ENCODE peak calls at places on chromosomes 4 and X, in eight cellular contexts. X, C, E, J, F, V, Q and I are unnamed samples.
A peak's percentile ranks its signal among the peaks of the same experiment; 100 is the strongest.

GRCh38 chr4:5137226-5137625 is 85.9 kb downstream of the STK32B start:
- DNase-seq in V (no peak), Q (no peak), C (no peak), F (no peak), J (no peak), E (no peak), X (no peak), I (no peak)

GRCh38 chr4:144557404-144557803 is 88.6 kb upstream of the HHIP start:
- DNase-seq in V (no peak), E (no peak), X (no peak), Q (no peak), C (no peak), F (no peak), J (no peak), I (peak; percentile 28)

GRCh38 chrX:27619975-27620374 is 29.8 kb downstream of the DCAF8L2 start:
- DNase-seq in C (no peak), J (no peak), V (peak; percentile 5), F (no peak), E (no peak), Q (peak; percentile 2), X (no peak), I (no peak)

GRCh38 chrX:74133156-74133796 is 170.7 kb upstream of the ZCCHC13 start:
- DNase-seq in V (peak; percentile 46), J (peak; percentile 60), C (no peak), E (no peak), F (peak; percentile 28), X (peak; percentile 18), Q (peak; percentile 64), I (peak; percentile 46)

GRCh38 chrX:5399403-5399802 is 829.3 kb downstream of the NLGN4X start:
- DNase-seq in Q (no peak), F (no peak), J (no peak), E (no peak), C (no peak), V (no peak), X (no peak), I (no peak)

GRCh38 chr4:85116008-85116407 is 149.5 kb upstream of the WDFY3 start:
- DNase-seq in Q (no peak), C (no peak), E (no peak), V (no peak), F (no peak), J (no peak), X (no peak), I (no peak)

GRCh38 chr4:109111031-109111430 is 191.4 kb downstream of the COL25A1 start:
- DNase-seq in C (no peak), Q (no peak), X (no peak), E (no peak), V (no peak), J (no peak), F (peak; percentile 5), I (no peak)

GRCh38 chrX:124475358-124475757 is 129.0 kb downstream of the SH2D1A start:
- DNase-seq in Q (no peak), C (no peak), V (no peak), F (no peak), J (no peak), X (no peak), E (no peak), I (no peak)

GRCh38 chr4:36187723-36188333 is 56.5 kb downstream of the ARAP2 start:
- DNase-seq in F (no peak), V (peak; percentile 1), E (no peak), Q (peak; percentile 38), J (peak; percentile 4), X (no peak), C (no peak), I (peak; percentile 25)

GRCh38 chrX:48833531-48834138 is 1.8 kb downstream of the PCSK1N start:
- DNase-seq in Q (no peak), J (no peak), C (no peak), X (no peak), E (no peak), F (no peak), V (peak; percentile 10), I (no peak)

GRCh38 chr4:156790866-156791265 is 180.7 kb downstream of the PDGFC start:
- DNase-seq in C (no peak), J (peak; percentile 59), E (no peak), Q (peak; percentile 93), F (peak; percentile 64), V (peak; percentile 53), X (no peak), I (no peak)

GRCh38 chr4:73751166-73751565 is 10.8 kb downstream of the CXCL8 start:
- DNase-seq in F (no peak), Q (peak; percentile 56), V (no peak), C (no peak), X (no peak), J (no peak), E (no peak), I (no peak)

GRCh38 chrX:69285881-69286545 is 120.8 kb upstream of the PJA1 start:
- DNase-seq in Q (peak; percentile 3), J (no peak), F (peak; percentile 12), C (peak; percentile 41), X (peak; percentile 73), E (peak; percentile 64), V (no peak), I (peak; percentile 3)

GRCh38 chrX:21883258-21883657 is 27.5 kb downstream of the YY2 start:
- DNase-seq in F (no peak), X (peak; percentile 19), V (peak; percentile 0), C (no peak), Q (no peak), J (peak; percentile 8), E (no peak), I (no peak)

GRCh38 chr4:157763490-157763889 is 409.3 kb downstream of the GASK1B start:
- DNase-seq in C (no peak), V (no peak), J (no peak), Q (no peak), X (no peak), E (no peak), F (no peak), I (no peak)

GRCh38 chr4:134189480-134189879 is 12.1 kb downstream of the PABPC4L start:
- DNase-seq in X (no peak), E (no peak), J (no peak), C (no peak), V (no peak), F (no peak), Q (no peak), I (no peak)

GRCh38 chr4:42483426-42484379 is 86.4 kb downstream of the SHISA3 start:
- DNase-seq in C (no peak), V (no peak), X (no peak), Q (peak; percentile 35), E (no peak), J (no peak), F (no peak), I (no peak)

GRCh38 chrX:137565921-137566745 is at the start of gene ZIC3:
- DNase-seq in E (peak; percentile 67), Q (peak; percentile 24), J (peak; percentile 3), V (no peak), C (no peak), X (peak; percentile 79), F (peak; percentile 6), I (no peak)

GRCh38 chrX:50448565-50448964 is 22.1 kb downstream of the DGKK start:
- DNase-seq in J (no peak), V (peak; percentile 62), E (no peak), Q (no peak), X (no peak), F (no peak), C (no peak), I (peak; percentile 6)

GRCh38 chrX:11648705-11649519 is 16.8 kb downstream of the ARHGAP6 start:
- DNase-seq in Q (peak; percentile 9), F (no peak), E (no peak), J (no peak), X (no peak), C (no peak), V (no peak), I (no peak)

GRCh38 chr4:38268108-38268507 is 307.9 kb downstream of the PTTG2 start:
- DNase-seq in J (no peak), Q (no peak), X (no peak), F (no peak), C (no peak), V (no peak), E (no peak), I (no peak)

GRCh38 chr4:38268837-38269236 is 308.6 kb downstream of the PTTG2 start:
- DNase-seq in C (no peak), X (no peak), E (no peak), J (no peak), Q (no peak), F (no peak), V (no peak), I (no peak)

GRCh38 chr4:38266616-38267015 is 306.4 kb downstream of the PTTG2 start:
- DNase-seq in Q (peak; percentile 59), F (peak; percentile 16), V (peak; percentile 6), X (no peak), E (no peak), J (no peak), C (no peak), I (no peak)
- H3K4me3 ChIP-seq in Q (no peak overlapping the region), F (no peak overlapping the region), V (no peak overlapping the region), X (no peak overlapping the region), E (no peak overlapping the region), J (no peak overlapping the region), C (no peak overlapping the region), I (no peak overlapping the region)

DNA sequence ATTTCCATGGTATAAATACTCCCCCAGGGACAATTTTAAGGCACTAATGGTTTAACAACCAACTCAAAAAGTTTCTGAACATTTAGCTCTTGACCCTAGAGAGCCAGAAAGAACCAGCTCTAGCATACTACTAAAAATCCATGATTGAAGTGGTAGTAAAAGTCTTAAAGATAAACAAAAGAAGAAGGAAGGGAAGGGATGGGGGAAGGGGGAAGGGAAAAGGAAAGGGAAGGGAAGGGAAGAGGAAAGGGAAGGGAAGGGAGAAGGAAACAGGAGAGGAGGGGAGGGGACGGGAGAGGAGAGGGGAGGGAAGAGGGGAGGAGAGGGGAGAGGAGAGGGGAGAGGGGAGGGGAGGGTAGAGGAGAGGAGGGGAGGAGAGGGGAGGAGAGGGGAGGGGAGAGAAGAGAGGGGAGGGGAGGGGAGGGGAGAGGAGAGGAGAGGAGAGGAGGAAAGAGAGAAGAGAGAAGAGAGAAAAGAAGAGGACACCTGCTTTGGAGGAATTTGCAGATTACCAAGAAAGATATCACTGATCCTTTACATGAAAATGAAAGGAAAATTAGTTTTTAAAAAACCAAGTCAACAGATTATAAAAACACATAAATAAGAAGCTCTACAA is 26.4 kb upstream of the FAM241A start:
- DNase-seq in J (no peak), V (no peak), Q (no peak), X (no peak), F (no peak), E (no peak), C (no peak), I (no peak)
- H3K4me3 ChIP-seq in J (no peak overlapping the region), V (no peak overlapping the region), Q (no peak overlapping the region), X (no peak overlapping the region), F (no peak overlapping the region), E (no peak overlapping the region), C (no peak overlapping the region), I (no peak overlapping the region)

GRCh38 chr4:3775011-3775410 is 8.8 kb downstream of the ADRA2C start:
- DNase-seq in X (no peak), Q (no peak), C (no peak), E (no peak), F (no peak), J (no peak), V (no peak), I (no peak)
- H3K4me3 ChIP-seq in X (no peak overlapping the region), Q (no peak overlapping the region), C (no peak overlapping the region), E (no peak overlapping the region), F (no peak overlapping the region), J (no peak overlapping the region), V (no peak overlapping the region), I (no peak overlapping the region)

DNA sequence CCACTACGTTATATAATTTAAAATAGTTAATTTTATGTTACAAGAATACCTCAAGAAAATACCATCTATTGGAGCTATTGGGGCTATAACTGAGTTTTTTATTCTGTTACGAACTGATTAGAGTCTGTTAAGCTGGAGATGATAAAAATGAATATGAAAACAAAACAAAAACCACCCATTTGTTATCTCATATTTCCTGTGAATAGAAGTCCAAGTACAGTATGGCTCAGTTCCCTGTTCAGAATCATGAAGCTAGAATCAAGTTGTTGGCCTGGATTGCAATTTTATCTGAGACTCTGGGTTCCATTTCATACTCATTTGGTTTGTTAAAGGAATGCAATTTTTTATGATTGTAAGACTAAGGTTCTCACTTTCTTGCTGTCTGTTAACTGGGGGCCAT is 319.1 kb upstream of the PCDH18 start:
- DNase-seq in Q (no peak), J (no peak), E (no peak), F (no peak), V (no peak), C (no peak), X (no peak), I (no peak)
- H3K4me3 ChIP-seq in Q (no peak overlapping the region), J (no peak overlapping the region), E (no peak overlapping the region), F (no peak overlapping the region), V (no peak overlapping the region), C (no peak overlapping the region), X (no peak overlapping the region), I (no peak overlapping the region)